ENCODE peak calls at places on chromosomes 5 and 9, in four cellular contexts. T is K562, O is SK-N-SH, V is HepG2. E is an unnamed sample.

GRCh38 chr5:141398608-141399007 is 861 bp downstream of the PCDHGB5 start:
- DNase-seq in O (no peak), V (no peak), T (no peak), E (no peak)

GRCh38 chr5:155700333-155700732 is 626.6 kb upstream of the SGCD start:
- DNase-seq in V (no peak), T (no peak), O (no peak), E (no peak)

GRCh38 chr5:131209506-131210191 is 38.9 kb downstream of the LYRM7 start:
- DNase-seq in V (no peak), T (no peak), O (no peak), E (peak)

GRCh38 chr5:150229571-150229970 is 39.7 kb downstream of the SLC6A7 start:
- DNase-seq in V (no peak), T (no peak), O (no peak), E (no peak)

GRCh38 chr9:130213898-130214761 is 41.9 kb downstream of the NCS1 start:
- DNase-seq in O (peak), T (peak), V (no peak), E (no peak)

GRCh38 chr5:68187268-68188055 is 28.1 kb upstream of the PIK3R1 start:
- DNase-seq in V (no peak), T (no peak), O (peak), E (no peak)

GRCh38 chr9:5529683-5530221 is 19.4 kb downstream of the PDCD1LG2 start:
- DNase-seq in O (no peak), T (no peak), V (no peak), E (peak)

GRCh38 chr9:38442473-38443096 is 18.3 kb upstream of the IGFBPL1 start:
- DNase-seq in O (no peak), V (no peak), T (no peak), E (no peak)

GRCh38 chr5:141766152-141766551 is 84.1 kb upstream of the ARAP3 start:
- DNase-seq in T (no peak), V (no peak), O (no peak), E (no peak)

GRCh38 chr5:154467655-154468354 is 10.2 kb downstream of the HAND1 start:
- DNase-seq in T (peak), O (peak), V (peak), E (peak)

GRCh38 chr5:74185599-74185998 is 454.9 kb downstream of the ENC1 start:
- DNase-seq in T (no peak), V (no peak), O (peak), E (no peak)

GRCh38 chr5:133407277-133407632 is 205.1 kb downstream of the FSTL4 start:
- DNase-seq in O (no peak), V (no peak), T (no peak), E (no peak)

GRCh38 chr5:179607449-179607931 is 16.0 kb downstream of the HNRNPH1 start:
- DNase-seq in V (no peak), T (no peak), O (no peak), E (no peak)

GRCh38 chr9:126230692-126231091 is 95.9 kb upstream of the MVB12B start:
- DNase-seq in O (peak), T (no peak), V (no peak), E (no peak)

GRCh38 chr9:88925471-88925870 is 65.8 kb upstream of the S1PR3 start:
- DNase-seq in T (no peak), O (no peak), V (no peak), E (no peak)

GRCh38 chr5:92991681-92992472 is 589.1 kb downstream of the NR2F1-AS1 start:
- DNase-seq in O (peak), V (no peak), T (no peak), E (no peak)

GRCh38 chr5:138635268-138635667 is 60.1 kb upstream of the HSPA9 start:
- DNase-seq in V (no peak), O (no peak), T (no peak), E (no peak)

GRCh38 chr9:70119786-70120185 is 76.1 kb downstream of the MAMDC2 start:
- DNase-seq in V (no peak), T (no peak), O (no peak), E (no peak)

GRCh38 chr9:272251-273213 is 57.9 kb downstream of the DOCK8 start:
- DNase-seq in T (no peak), O (no peak), V (no peak), E (peak)

GRCh38 chr9:129109504-129109903 is 1.1 kb downstream of the CRAT start:
- DNase-seq in T (no peak), V (peak), O (no peak), E (no peak)

GRCh38 chr9:4555251-4555650 is 65.0 kb downstream of the SLC1A1 start:
- DNase-seq in V (no peak), O (no peak), T (no peak), E (no peak)

GRCh38 chr9:35659340-35659739 is 1.2 kb downstream of the CCDC107 start:
- DNase-seq in V (no peak), O (no peak), T (no peak), E (no peak)

GRCh38 chr9:133795049-133795448 is 56.9 kb upstream of the SARDH start:
- DNase-seq in V (no peak), O (no peak), T (no peak), E (no peak)

GRCh38 chr5:73030995-73031394 is 75.2 kb downstream of the FCHO2 start:
- DNase-seq in T (no peak), V (peak), O (peak), E (no peak)

GRCh38 chr9:89372230-89372816 is 54.0 kb downstream of the SECISBP2 start:
- DNase-seq in V (no peak), O (no peak), T (no peak), E (no peak)

GRCh38 chr9:91431485-91431884 is 7.9 kb upstream of the NFIL3 start:
- DNase-seq in V (no peak), O (no peak), T (no peak), E (no peak)

GRCh38 chr5:14035859-14036440 is 91.5 kb upstream of the DNAH5 start:
- DNase-seq in V (peak), T (no peak), O (no peak), E (no peak)

GRCh38 chr5:151214614-151215545 is 9.0 kb downstream of the CCDC69 start:
- DNase-seq in T (no peak), O (no peak), V (peak), E (peak)

GRCh38 chr9:22241024-22241423 is 205.6 kb upstream of the DMRTA1 start:
- DNase-seq in V (no peak), T (no peak), O (no peak), E (no peak)

GRCh38 chr5:115209279-115209678 is 39.6 kb upstream of the TRIM36 start:
- DNase-seq in O (no peak), V (no peak), T (no peak), E (peak)

GRCh38 chr9:130414081-130414731 is 30.6 kb upstream of the ASS1 start:
- DNase-seq in V (no peak), O (no peak), T (no peak), E (no peak)

GRCh38 chr5:116137544-116138378 is 52.9 kb downstream of the COMMD10 start:
- DNase-seq in O (peak), T (peak), V (peak), E (peak)

GRCh38 chr5:135977375-135977928 is 22.7 kb upstream of the LECT2 start:
- DNase-seq in O (no peak), T (peak), V (no peak), E (no peak)
- TF ChIP-seq SMC3 in O (no peak), T (peak), V (no peak), E (peak)

GRCh38 chr9:116574027-116574679 is 113.0 kb upstream of the TRIM32 start:
- DNase-seq in O (peak), T (no peak), V (peak), E (no peak)

GRCh38 chr9:116566677-116567488 is 120.2 kb upstream of the TRIM32 start:
- DNase-seq in O (no peak), T (no peak), V (peak), E (no peak)

GRCh38 chr9:116569111-116569510 is 118.0 kb upstream of the TRIM32 start:
- DNase-seq in T (no peak), V (no peak), O (no peak), E (no peak)

GRCh38 chr9:116576386-116576785 is 110.7 kb upstream of the TRIM32 start:
- DNase-seq in O (no peak), V (no peak), T (no peak), E (no peak)

DNA sequence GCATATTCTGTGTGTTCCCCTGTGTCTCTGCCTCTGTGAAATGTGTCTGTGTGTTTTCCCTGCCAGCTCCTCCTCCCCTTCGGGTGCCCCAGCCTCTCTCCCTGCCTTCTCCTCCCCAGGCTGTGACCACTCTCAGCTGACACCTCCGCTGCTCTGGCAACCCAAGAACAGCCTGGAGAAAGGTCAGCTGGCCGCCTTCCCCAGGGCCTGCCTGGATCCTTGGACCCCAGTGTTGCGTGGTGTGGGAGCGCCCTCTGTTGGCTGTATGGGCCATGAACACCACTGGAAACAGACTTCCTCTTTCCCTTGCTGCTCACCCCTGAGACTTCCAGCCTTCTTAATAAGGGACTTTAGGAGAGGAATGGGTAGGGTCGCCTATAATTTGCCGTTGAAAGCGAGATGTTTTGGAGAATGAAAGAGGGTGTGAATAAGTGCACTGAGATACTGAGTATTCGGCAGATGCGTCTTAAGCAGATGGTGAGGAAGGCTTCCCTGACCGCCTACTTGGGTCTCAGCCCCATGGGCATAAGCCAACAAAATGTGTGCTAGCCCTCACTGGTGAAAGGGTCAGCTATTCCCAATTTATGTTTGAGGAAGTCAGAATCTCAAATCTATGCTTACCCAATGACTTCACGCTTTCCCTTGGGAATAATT is 114.9 kb upstream of the TRIM32 start:
- DNase-seq in V (peak), O (peak), T (peak), E (no peak)
- TF ChIP-seq SIN3A in V (no peak), O (no peak), T (no peak), E (no peak)

GRCh38 chr5:56409331-56410190 is 176.4 kb upstream of the ANKRD55 start:
- DNase-seq in V (no peak), O (no peak), T (no peak), E (no peak)
- TF ChIP-seq CHD2 in V (no peak), O (no peak), T (no peak), E (no peak)

DNA sequence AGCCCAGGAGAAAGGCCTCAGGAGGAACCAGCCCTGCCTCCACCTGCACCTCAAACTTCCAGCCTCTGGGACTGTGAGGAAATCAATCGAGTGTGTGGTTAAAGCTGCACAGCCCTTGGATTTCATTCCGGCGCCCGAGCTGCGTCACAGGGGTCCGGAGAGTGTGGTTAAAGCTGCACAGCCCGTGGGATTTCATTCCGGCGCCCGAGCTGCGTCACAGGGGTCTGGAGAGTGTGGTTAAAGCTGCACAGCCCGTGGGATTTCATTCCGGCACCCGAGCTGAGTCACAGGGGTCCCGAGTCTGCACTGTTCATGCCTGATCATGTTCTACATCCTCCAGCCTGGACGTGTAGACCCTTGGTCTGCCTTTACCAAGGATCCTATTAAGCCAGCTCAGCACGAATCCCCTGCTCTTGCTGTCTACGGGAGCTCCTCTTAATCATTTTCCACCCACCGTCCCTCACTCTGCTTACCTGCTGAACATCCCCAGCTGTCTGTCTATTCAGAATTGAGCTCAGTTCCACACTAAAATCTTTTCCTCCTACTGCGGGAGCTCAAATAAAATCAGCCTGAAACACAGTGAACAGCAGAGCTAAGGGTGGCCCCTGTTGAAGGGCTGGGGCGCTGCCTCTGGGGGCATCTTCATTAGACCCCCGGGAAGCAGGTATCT is 73.0 kb upstream of the OLFM1 start:
- DNase-seq in V (no peak), T (no peak), O (no peak), E (no peak)
- TF ChIP-seq SMC3 in V (no peak), T (no peak), O (no peak), E (no peak)

GRCh38 chr5:124235576-124235975 is 510.9 kb downstream of the ZNF608 start:
- DNase-seq in O (peak), V (no peak), T (no peak), E (no peak)
- TF ChIP-seq SIN3A in O (no peak), V (no peak), T (no peak), E (no peak)

DNA sequence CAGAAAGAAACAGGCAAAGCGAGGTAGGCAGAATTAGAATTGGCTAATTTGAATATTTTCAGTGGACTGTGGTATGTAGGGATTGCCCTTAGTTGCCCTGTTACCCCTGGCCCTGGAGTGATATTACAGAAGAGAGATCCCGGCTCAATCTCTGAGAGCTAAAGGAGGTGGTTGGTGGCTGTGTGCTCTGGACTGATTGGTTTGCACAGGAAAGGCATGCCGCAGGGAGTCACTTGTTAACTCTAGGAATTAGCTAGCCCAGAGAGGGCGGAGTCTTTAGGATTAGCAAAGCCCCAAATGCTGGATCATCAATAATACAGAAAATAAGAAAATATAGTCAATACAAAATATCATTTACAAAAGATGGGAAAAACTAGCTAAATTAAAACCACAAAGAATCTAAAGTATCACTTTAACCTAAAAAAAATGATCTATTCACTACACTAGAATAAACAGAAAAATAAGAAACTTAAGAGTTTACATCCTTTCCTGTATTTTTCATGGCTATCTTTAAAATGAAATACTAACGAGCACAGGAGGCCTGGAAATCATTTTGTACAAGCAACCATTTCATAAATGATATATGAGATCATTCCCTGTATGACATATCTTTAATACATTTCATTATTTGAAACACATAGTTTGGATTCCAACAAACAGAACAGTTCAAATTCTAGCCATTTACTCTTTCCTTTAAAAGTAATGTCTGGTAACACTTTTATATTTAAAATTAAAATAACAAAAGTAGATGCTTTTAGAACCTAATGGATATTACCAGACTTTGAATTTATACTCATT is 71.1 kb downstream of the GNAQ start:
- DNase-seq in T (peak), O (no peak), V (no peak), E (no peak)
- TF ChIP-seq CHD2 in T (no peak), O (no peak), V (no peak), E (no peak)

GRCh38 chr5:42582723-42583122 is 159.5 kb downstream of the GHR start:
- DNase-seq in V (no peak), T (no peak), O (no peak), E (no peak)

GRCh38 chr5:42573386-42573785 is 150.1 kb downstream of the GHR start:
- DNase-seq in T (no peak), V (no peak), O (no peak), E (no peak)

GRCh38 chr5:42583322-42583721 is 160.1 kb downstream of the GHR start:
- DNase-seq in O (peak), T (peak), V (peak), E (peak)

GRCh38 chr5:42581845-42582244 is 158.6 kb downstream of the GHR start:
- DNase-seq in O (no peak), V (no peak), T (no peak), E (no peak)

GRCh38 chr5:42579320-42579719 is 156.1 kb downstream of the GHR start:
- DNase-seq in O (no peak), T (no peak), V (no peak), E (no peak)
- TF ChIP-seq SMC3 in O (no peak), T (no peak), V (no peak), E (no peak)

E was measured in GM12878.